ENCODE peak calls at places on chromosome 4, in six cellular contexts. R, P, E, B, V and Z are unnamed samples.
A peak's percentile ranks its signal among the peaks of the same experiment; 100 is the strongest.

GRCh38 chr4:107619065-107619464 is 101.0 kb downstream of the PAPSS1 start:
- DNase-seq in R (no peak), P (no peak), E (no peak), B (no peak), V (no peak), Z (no peak)

GRCh38 chr4:184100297-184100885 is 117.3 kb downstream of the ENPP6 start:
- DNase-seq in E (peak; percentile 31), V (peak; percentile 14), B (peak; percentile 70), R (peak; percentile 38), P (no peak), Z (no peak)

GRCh38 chr4:149409186-149410056 is 406.2 kb downstream of the IQCM start:
- DNase-seq in B (no peak), R (no peak), P (no peak), E (no peak), V (peak; percentile 52), Z (no peak)

GRCh38 chr4:100340534-100341364 is 150.5 kb upstream of the DDIT4L start:
- DNase-seq in E (no peak), P (no peak), B (no peak), V (no peak), R (no peak), Z (no peak)

GRCh38 chr4:102352774-102353173 is 7.5 kb upstream of the SLC39A8 start:
- DNase-seq in E (peak; percentile 25), V (no peak), R (no peak), P (no peak), B (no peak), Z (no peak)

GRCh38 chr4:27463816-27464215 is 603.2 kb downstream of the STIM2 start:
- DNase-seq in B (no peak), V (peak; percentile 1), R (no peak), P (no peak), E (no peak), Z (no peak)

GRCh38 chr4:14084598-14084997 is 457.1 kb upstream of the BOD1L1 start:
- DNase-seq in R (no peak), E (no peak), B (no peak), P (no peak), V (no peak), Z (no peak)

GRCh38 chr4:84583871-84584373 is 995 bp downstream of the CDS1 start:
- DNase-seq in E (no peak), R (no peak), P (no peak), B (no peak), V (no peak), Z (no peak)

GRCh38 chr4:21765810-21766407 is 182.7 kb downstream of the KCNIP4 start:
- DNase-seq in P (no peak), V (peak; percentile 26), R (peak; percentile 31), B (no peak), E (peak; percentile 19), Z (peak; percentile 8)

GRCh38 chr4:79913581-79913980 is 159.4 kb downstream of the ANTXR2 start:
- DNase-seq in P (no peak), B (no peak), R (no peak), E (no peak), V (no peak), Z (no peak)

GRCh38 chr4:165635951-165636350 is 237.1 kb upstream of the TLL1 start:
- DNase-seq in R (no peak), P (no peak), E (no peak), V (no peak), B (no peak), Z (no peak)

GRCh38 chr4:189787216-189788031 is 153.2 kb upstream of the FRG1 start:
- DNase-seq in B (no peak), E (no peak), P (no peak), V (no peak), R (no peak), Z (no peak)

GRCh38 chr4:113447695-113448265 is 313.8 kb downstream of the CAMK2D start:
- DNase-seq in P (no peak), E (no peak), B (no peak), R (peak; percentile 13), V (no peak), Z (no peak)

GRCh38 chr4:147463065-147463464 is 17.8 kb upstream of the EDNRA start:
- DNase-seq in V (no peak), B (no peak), P (no peak), E (no peak), R (no peak), Z (no peak)

GRCh38 chr4:37415845-37416369 is 171.4 kb downstream of the NWD2 start:
- DNase-seq in R (no peak), E (no peak), B (peak; percentile 63), P (no peak), V (no peak), Z (no peak)

GRCh38 chr4:53644607-53645006 is 53.3 kb upstream of the LNX1 start:
- DNase-seq in R (peak; percentile 97), V (no peak), E (peak; percentile 88), B (peak; percentile 88), P (no peak), Z (no peak)

GRCh38 chr4:136861081-136861480 is 671.2 kb downstream of the PCDH18 start:
- DNase-seq in B (no peak), R (no peak), E (no peak), V (no peak), P (no peak), Z (no peak)

GRCh38 chr4:30789219-30789671 is 69.1 kb downstream of the PCDH7 start:
- DNase-seq in B (no peak), V (no peak), P (no peak), E (no peak), R (no peak), Z (no peak)

GRCh38 chr4:61427818-61428495 is 227.8 kb downstream of the ADGRL3 start:
- DNase-seq in P (no peak), R (no peak), V (no peak), B (no peak), E (no peak), Z (no peak)

GRCh38 chr4:110371016-110371795 is 104.7 kb upstream of the ENPEP start:
- DNase-seq in R (no peak), V (no peak), E (no peak), B (no peak), P (no peak), Z (no peak)

GRCh38 chr4:34112573-34112972 is 2131.7 kb downstream of the ARAP2 start:
- DNase-seq in P (no peak), E (no peak), B (no peak), V (no peak), R (no peak), Z (no peak)

GRCh38 chr4:183256756-183257385 is 63.2 kb downstream of the CLDN22 start:
- DNase-seq in B (no peak), E (peak; percentile 38), R (peak; percentile 56), V (peak; percentile 50), P (peak; percentile 73), Z (no peak)

GRCh38 chr4:102707150-102707549 is 53.6 kb downstream of the MANBA start:
- DNase-seq in R (no peak), P (no peak), B (no peak), E (no peak), V (no peak), Z (no peak)

GRCh38 chr4:156517956-156518355 is 453.6 kb downstream of the PDGFC start:
- DNase-seq in E (no peak), P (no peak), V (no peak), R (no peak), B (no peak), Z (no peak)

GRCh38 chr4:183718876-183719275 is 59.8 kb downstream of the TRAPPC11 start:
- DNase-seq in E (no peak), B (peak; percentile 67), R (no peak), P (no peak), V (no peak), Z (no peak)

GRCh38 chr4:156971623-156972369 is at the start of gene PDGFC:
- DNase-seq in B (peak; percentile 92), V (peak; percentile 57), P (peak; percentile 91), R (peak; percentile 83), E (peak; percentile 67), Z (no peak)

DNA sequence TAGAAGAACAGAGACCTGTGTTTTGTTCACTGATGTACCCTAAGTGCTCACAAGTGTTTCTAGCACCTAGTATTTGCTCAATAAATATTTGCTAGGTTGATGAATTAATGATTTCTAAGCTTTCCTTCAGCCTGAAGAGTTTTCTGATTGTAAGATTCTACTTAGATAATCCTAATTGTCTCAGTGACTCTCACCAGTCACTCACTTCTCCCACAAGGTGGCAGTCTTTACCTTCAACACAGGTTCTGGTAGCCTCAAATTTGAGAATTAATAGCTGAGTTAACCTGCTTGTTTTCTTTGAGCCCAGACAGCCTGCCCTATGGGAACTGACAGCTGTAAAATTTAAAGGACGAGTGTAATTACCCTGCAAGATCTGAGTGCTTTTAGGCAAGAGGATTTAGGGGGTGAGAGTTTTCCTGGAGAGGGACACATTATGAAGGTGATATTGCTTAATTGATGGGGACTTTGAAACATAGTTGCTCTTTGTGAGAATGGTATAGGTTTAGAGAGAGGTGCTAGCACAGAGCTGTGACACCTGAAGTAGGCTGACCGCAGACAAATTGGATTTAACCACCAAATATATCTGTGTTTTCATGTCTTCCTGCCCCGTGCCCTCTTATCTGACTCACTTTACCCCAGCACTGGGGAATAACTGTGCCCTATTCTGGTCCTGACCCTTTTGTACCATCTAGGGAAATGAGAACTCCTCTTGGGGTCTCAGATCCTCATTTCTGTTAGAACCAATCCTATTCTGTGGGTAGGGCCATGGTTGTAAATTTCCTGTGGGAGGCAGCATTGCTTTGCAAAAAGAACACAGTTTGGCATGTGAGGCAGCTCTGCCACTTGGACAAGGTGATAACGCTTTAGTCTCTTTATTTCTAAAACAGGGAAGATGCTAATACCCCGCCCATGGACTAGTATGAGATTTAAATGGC is 27.7 kb downstream of the CD38 start:
- DNase-seq in V (peak; percentile 64), E (no peak), B (no peak), R (peak; percentile 54), P (no peak), Z (peak; percentile 27)
- TF ChIP-seq CTCF in V (peak; percentile 74), E (peak; percentile 73), B (peak; percentile 79), R (peak; percentile 75), P (no peak), Z (peak; percentile 65)

DNA sequence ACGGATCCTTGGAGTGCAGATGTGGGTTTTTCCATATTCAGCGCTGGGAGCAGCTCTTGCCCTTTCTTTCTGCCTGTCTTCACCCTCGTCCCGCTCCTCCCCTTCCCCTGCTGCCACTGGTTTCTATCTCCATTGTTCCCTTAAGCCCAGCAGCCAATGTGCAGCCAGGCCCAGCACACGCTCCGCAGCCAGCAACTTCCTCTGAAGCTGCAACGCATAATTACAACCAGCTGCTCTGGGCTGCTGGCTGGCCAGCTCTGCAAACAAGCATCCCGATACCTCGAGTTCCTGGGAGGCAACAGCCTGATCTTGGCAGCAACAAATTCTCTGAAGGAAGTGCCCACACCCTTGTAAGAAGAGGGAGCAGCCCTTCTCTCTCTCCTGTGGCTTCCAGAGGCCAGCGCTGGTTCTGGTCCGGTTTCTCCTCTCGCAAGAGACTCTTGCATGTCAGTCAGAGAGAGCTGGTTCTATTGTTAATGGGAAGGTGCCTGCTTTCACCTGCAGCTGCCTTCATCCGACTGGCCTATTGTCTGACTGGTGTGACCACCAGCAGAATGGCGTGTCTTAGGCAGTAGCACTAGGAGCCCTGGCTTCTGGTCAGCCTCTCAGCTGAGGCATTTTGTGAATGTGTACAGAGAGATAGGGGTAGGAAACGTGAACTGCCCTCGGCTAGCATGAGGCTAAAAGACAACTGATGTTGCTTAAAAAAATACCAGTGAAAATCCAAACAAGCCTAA is 83.8 kb upstream of the MAML3 start:
- DNase-seq in P (peak; percentile 92), R (peak; percentile 66), E (peak; percentile 71), V (no peak), B (peak; percentile 68), Z (no peak)
- H3K4me3 ChIP-seq in P (peak overlapping the region; percentile 31), R (no peak overlapping the region), E (peak overlapping the region; percentile 19), V (no peak overlapping the region), B (no peak overlapping the region), Z (no peak overlapping the region)

GRCh38 chr4:123398803-123399637 is 2.4 kb downstream of the SPRY1 start:
- DNase-seq in E (peak; percentile 69), P (peak; percentile 81), B (peak; percentile 68), V (peak; percentile 66), R (peak; percentile 64), Z (no peak)
- TF ChIP-seq CTCF in E (no peak), P (no peak), B (no peak), V (peak; percentile 34), R (no peak), Z (no peak)

GRCh38 chr4:16183604-16184003 is 42.7 kb downstream of the TAPT1 start:
- DNase-seq in V (no peak), B (no peak), E (no peak), R (no peak), P (no peak), Z (no peak)
- H3K4me3 ChIP-seq in V (no peak overlapping the region), B (no peak overlapping the region), E (no peak overlapping the region), R (no peak overlapping the region), P (no peak overlapping the region), Z (no peak overlapping the region)